ENCODE peak calls at places on chromosomes 2 and 18, in four cellular contexts. Z is kidney epithelial cell, I is NCI-H2029 treated with DMSO at 0.1 percent for 48 hours, Q is upper lobe of right lung. M is an unnamed sample.

GRCh38 chr2:37672870-37673184 is 1.4 kb upstream of the CDC42EP3 start:
- DNase-seq in Z (no peak), I (no peak), Q (no peak), M (peak)

GRCh38 chr2:229774237-229774636 is 59.9 kb upstream of the DNER start:
- DNase-seq in Z (no peak), I (no peak), Q (no peak), M (no peak)

GRCh38 chr18:36811955-36812354 is 16.8 kb downstream of the TPGS2 start:
- DNase-seq in Z (no peak), I (no peak), Q (no peak), M (no peak)

GRCh38 chr2:45992021-45992745 is 305.0 kb upstream of the EPAS1 start:
- DNase-seq in Z (no peak), I (peak), Q (peak), M (no peak)

GRCh38 chr18:57439617-57439975 is 4.4 kb downstream of the ONECUT2 start:
- DNase-seq in Z (no peak), I (no peak), Q (no peak), M (no peak)

GRCh38 chr2:223947711-223948205 is 2.6 kb upstream of the WDFY1 start:
- DNase-seq in Z (no peak), I (no peak), Q (no peak), M (no peak)

GRCh38 chr2:224222320-224222719 is 179.6 kb downstream of the FAM124B start:
- DNase-seq in Z (no peak), I (no peak), Q (no peak), M (no peak)

GRCh38 chr2:45009303-45009927 is at the start of gene SIX2:
- DNase-seq in Z (peak), I (peak), Q (peak), M (peak)

GRCh38 chr2:63842149-63843061 is 709 bp downstream of the UGP2 start:
- DNase-seq in Z (no peak), I (no peak), Q (peak), M (peak)

GRCh38 chr2:222179592-222179991 is 119.2 kb downstream of the PAX3 start:
- DNase-seq in Z (no peak), I (peak), Q (no peak), M (no peak)

M was measured in kidney glomerular epithelial cell.